ENCODE peak calls at places on chromosomes 16 and 17, in seven cellular contexts. P, D, I, Z, E, A and R are unnamed samples.

GRCh38 chr17:68910789-68911431 is 44.3 kb downstream of the ABCA8 start:
- DNase-seq in E (no peak), A (no peak), P (no peak), Z (no peak), I (no peak), D (no peak), R (no peak)

GRCh38 chr17:38415250-38416194 is 12.7 kb upstream of the ARHGAP23 start:
- DNase-seq in I (no peak), Z (peak; percentile 87), P (no peak), E (peak; percentile 47), D (peak; percentile 70), A (no peak), R (no peak)

GRCh38 chr17:13114601-13115024 is 96.8 kb upstream of the ELAC2 start:
- DNase-seq in A (peak; percentile 24), E (peak; percentile 48), I (no peak), Z (peak; percentile 84), D (peak; percentile 13), P (no peak), R (peak; percentile 21)

GRCh38 chr17:12983986-12984932 is 33.6 kb downstream of the ELAC2 start:
- DNase-seq in D (no peak), I (peak; percentile 90), A (no peak), E (peak; percentile 25), P (no peak), Z (no peak), R (peak; percentile 80)

GRCh38 chr17:19448341-19449268 is 37.6 kb downstream of the RNF112 start:
- DNase-seq in P (no peak), Z (no peak), A (peak; percentile 93), E (peak; percentile 67), D (no peak), I (no peak), R (no peak)

GRCh38 chr16:22216191-22216831 is 10.2 kb downstream of the EEF2K start:
- DNase-seq in E (no peak), D (no peak), I (no peak), P (no peak), Z (no peak), A (no peak), R (no peak)

GRCh38 chr16:67884684-67885083 is at the start of gene NRN1L:
- DNase-seq in P (no peak), Z (peak; percentile 95), E (no peak), I (peak; percentile 91), D (no peak), A (peak; percentile 78), R (peak; percentile 92)

GRCh38 chr16:12557808-12558207 is 245.9 kb downstream of the CPPED1 start:
- DNase-seq in D (no peak), Z (no peak), A (no peak), P (no peak), I (no peak), E (no peak), R (no peak)

GRCh38 chr16:17345043-17345442 is 125.7 kb downstream of the XYLT1 start:
- DNase-seq in A (no peak), E (no peak), Z (no peak), P (no peak), D (peak; percentile 32), I (no peak), R (peak; percentile 70)

GRCh38 chr17:74431568-74432483 is at the start of gene GPRC5C:
- DNase-seq in Z (peak; percentile 88), E (no peak), P (peak; percentile 19), D (peak; percentile 52), I (peak; percentile 83), A (no peak), R (peak; percentile 83)

GRCh38 chr16:77721752-77722314 is 481 bp upstream of the NUDT7 start:
- DNase-seq in D (no peak), I (no peak), Z (no peak), P (no peak), E (no peak), A (no peak), R (no peak)

GRCh38 chr17:17783825-17784598 is 52.8 kb downstream of the SREBF1 start:
- DNase-seq in D (peak; percentile 61), I (no peak), E (no peak), A (no peak), Z (peak; percentile 76), P (no peak), R (no peak)

GRCh38 chr17:74923538-74924249 is 379 bp upstream of the OTOP2 start:
- DNase-seq in E (no peak), P (peak; percentile 62), I (peak; percentile 82), D (peak; percentile 70), Z (peak; percentile 66), A (no peak), R (peak; percentile 82)

GRCh38 chr16:64751906-64752305 is 370.0 kb downstream of the CDH11 start:
- DNase-seq in I (no peak), A (no peak), Z (no peak), P (no peak), D (no peak), E (no peak), R (no peak)

GRCh38 chr16:705748-706188 is at the start of gene FBXL16:
- DNase-seq in Z (peak; percentile 70), A (no peak), D (no peak), E (no peak), I (no peak), P (no peak), R (no peak)

GRCh38 chr16:15779664-15780351 is 77.0 kb downstream of the MYH11 start:
- DNase-seq in Z (no peak), D (no peak), A (no peak), I (no peak), E (no peak), P (no peak), R (no peak)

GRCh38 chr17:80783461-80783860 is 208.2 kb upstream of the CHMP6 start:
- DNase-seq in A (no peak), I (no peak), Z (no peak), P (no peak), D (no peak), E (no peak), R (no peak)

GRCh38 chr17:61444831-61445230 is 7.4 kb upstream of the TBX4 start:
- DNase-seq in Z (no peak), A (peak; percentile 52), D (no peak), I (no peak), E (peak; percentile 36), P (no peak), R (no peak)

GRCh38 chr16:59192551-59193199 is 458.6 kb upstream of the GOT2 start:
- DNase-seq in A (no peak), I (peak; percentile 45), E (peak; percentile 5), P (no peak), D (peak; percentile 36), Z (peak; percentile 91), R (no peak)

GRCh38 chr16:56610609-56611111 is 2.3 kb downstream of the MT2A start:
- DNase-seq in I (no peak), Z (no peak), E (no peak), P (no peak), D (no peak), A (no peak), R (no peak)

GRCh38 chr17:27630607-27631408 is at the start of gene LGALS9:
- DNase-seq in A (no peak), E (peak; percentile 32), I (no peak), Z (no peak), P (no peak), D (peak; percentile 81), R (no peak)

GRCh38 chr16:81833751-81834150 is 54.7 kb downstream of the PLCG2 start:
- DNase-seq in D (no peak), I (no peak), A (no peak), E (no peak), Z (no peak), P (no peak), R (no peak)

GRCh38 chr17:63976702-63977101 is 4.0 kb upstream of the SCN4A start:
- DNase-seq in D (no peak), Z (no peak), E (no peak), I (no peak), A (no peak), P (no peak), R (no peak)

GRCh38 chr17:61065263-61065773 is 334.3 kb upstream of the TBX2 start:
- DNase-seq in Z (peak; percentile 25), D (no peak), E (no peak), I (no peak), P (no peak), A (no peak), R (no peak)

GRCh38 chr16:87608400-87608985 is 6.2 kb downstream of the JPH3 start:
- DNase-seq in A (peak; percentile 24), P (no peak), Z (peak; percentile 89), I (peak; percentile 74), E (peak; percentile 50), D (peak; percentile 24), R (peak; percentile 68)